ENCODE peak calls at places on chromosomes 13 and 19, in five cellular contexts. E is K562, R is HCT116, W is GM12878, I is HepG2. Q is an unnamed sample.

GRCh38 chr19:47230122-47230920 is 678 bp downstream of the BBC3 start:
- DNase-seq in E (peak), R (no peak), W (no peak), I (peak), Q (peak)

GRCh38 chr19:42601811-42602443 is 7.2 kb upstream of the CEACAM8 start:
- DNase-seq in E (peak), R (no peak), W (no peak), I (peak), Q (no peak)

GRCh38 chr13:70173236-70173959 is 65.1 kb upstream of the KLHL1 start:
- DNase-seq in E (no peak), R (no peak), W (no peak), I (no peak), Q (no peak)

GRCh38 chr19:46495789-46496099 is at the start of gene PNMA8B:
- DNase-seq in E (peak), R (no peak), W (no peak), I (no peak), Q (peak)

GRCh38 chr19:40523322-40524047 is 53.2 kb upstream of the SHKBP1 start:
- DNase-seq in E (peak), R (peak), W (no peak), I (peak), Q (peak)

GRCh38 chr19:6761053-6761676 is 6.1 kb downstream of the SH2D3A start:
- DNase-seq in E (peak), R (no peak), W (no peak), I (peak), Q (no peak)

GRCh38 chr19:1833540-1833939 is 14.7 kb downstream of the REXO1 start:
- DNase-seq in E (no peak), R (no peak), W (no peak), I (no peak), Q (no peak)

GRCh38 chr13:42078113-42078769 is 29.8 kb downstream of the DGKH start:
- DNase-seq in E (no peak), R (no peak), W (no peak), I (peak), Q (no peak)

GRCh38 chr13:52995946-52996345 is 32.7 kb upstream of the OLFM4 start:
- DNase-seq in E (no peak), R (no peak), W (no peak), I (no peak), Q (no peak)

GRCh38 chr19:8617984-8618383 is 7.5 kb upstream of the ADAMTS10 start:
- DNase-seq in E (no peak), R (no peak), W (no peak), I (no peak), Q (no peak)

GRCh38 chr13:50319603-50320296 is 304.5 kb downstream of the KCNRG start:
- DNase-seq in E (peak), R (no peak), W (no peak), I (peak), Q (no peak)

GRCh38 chr19:40465025-40465780 is at the start of gene BLVRB:
- DNase-seq in E (no peak), R (no peak), W (no peak), I (peak), Q (no peak)

GRCh38 chr19:2805991-2806649 is 13.5 kb upstream of the ZNF554 start:
- DNase-seq in E (no peak), R (no peak), W (no peak), I (no peak), Q (no peak)

GRCh38 chr19:48659768-48660167 is 13.0 kb downstream of the NTN5 start:
- DNase-seq in E (peak), R (no peak), W (no peak), I (no peak), Q (no peak)

GRCh38 chr13:58852076-58852475 is 1220.5 kb downstream of the PCDH17 start:
- DNase-seq in E (no peak), R (no peak), W (no peak), I (no peak), Q (no peak)

GRCh38 chr13:112205990-112206389 is 139.0 kb downstream of the SOX1 start:
- DNase-seq in E (no peak), R (no peak), W (no peak), I (no peak), Q (no peak)

GRCh38 chr19:13839193-13839937 is 37.6 kb upstream of the NANOS3 start:
- DNase-seq in E (peak), R (no peak), W (peak), I (no peak), Q (peak)

GRCh38 chr19:46225558-46226004 is 4.0 kb upstream of the IGFL1 start:
- DNase-seq in E (no peak), R (no peak), W (no peak), I (no peak), Q (no peak)

GRCh38 chr13:106532111-106532929 is 3.1 kb downstream of the EFNB2 start:
- DNase-seq in E (no peak), R (no peak), W (no peak), I (no peak), Q (no peak)

GRCh38 chr19:10691883-10692282 is 9.4 kb upstream of the QTRT1 start:
- DNase-seq in E (no peak), R (no peak), W (no peak), I (no peak), Q (no peak)
- TF ChIP-seq POLR2AphosphoS5 in E (peak), R (peak), W (no peak), I (no peak), Q (peak)

GRCh38 chr13:109939105-109939504 is 152.7 kb upstream of the IRS2 start:
- DNase-seq in E (no peak), R (no peak), W (no peak), I (no peak), Q (no peak)

GRCh38 chr13:109941221-109941620 is 154.8 kb upstream of the IRS2 start:
- DNase-seq in E (no peak), R (no peak), W (no peak), I (no peak), Q (no peak)

GRCh38 chr13:109940637-109941036 is 154.3 kb upstream of the IRS2 start:
- DNase-seq in E (no peak), R (no peak), W (no peak), I (no peak), Q (no peak)

GRCh38 chr13:109939838-109940237 is 153.5 kb upstream of the IRS2 start:
- DNase-seq in E (no peak), R (no peak), W (no peak), I (no peak), Q (no peak)

DNA sequence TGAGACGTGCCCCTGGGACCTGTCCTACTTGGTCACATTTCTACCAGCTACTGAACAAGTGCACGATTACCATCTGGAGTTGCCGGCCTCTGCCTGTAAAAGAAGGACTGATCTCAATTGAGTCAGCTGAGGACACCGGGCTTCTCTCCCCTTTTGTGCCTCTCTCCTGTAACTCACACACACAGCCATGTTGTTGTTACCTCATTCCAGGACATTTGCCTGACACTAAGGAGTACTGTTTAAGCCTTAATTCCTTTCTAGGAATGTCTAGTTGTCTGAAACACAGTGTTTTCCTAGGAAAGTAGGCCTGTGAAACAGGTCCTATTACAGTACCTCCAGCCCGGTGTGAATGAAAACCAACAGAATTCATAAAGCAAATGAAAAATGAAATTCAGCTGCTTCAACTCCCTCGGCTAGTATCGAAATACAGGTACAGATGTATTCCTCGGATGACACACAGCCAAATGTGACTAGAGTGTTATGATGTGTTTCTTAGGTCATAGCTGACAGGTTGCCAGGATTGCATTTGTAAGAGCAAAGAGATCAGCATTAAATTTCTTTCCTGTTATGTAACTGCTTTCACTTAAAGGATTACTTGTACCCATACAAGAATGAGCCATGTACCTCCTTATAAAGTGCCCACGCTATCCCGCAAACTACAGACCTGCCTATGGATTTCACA is 152.0 kb upstream of the IRS2 start:
- DNase-seq in E (no peak), R (no peak), W (no peak), I (no peak), Q (no peak)
- TF ChIP-seq ATF3 in E (no peak), R (no peak), W (no peak), I (no peak), Q (no peak)

GRCh38 chr19:28619842-28620429 is 593.0 kb downstream of the UQCRFS1 start:
- DNase-seq in E (no peak), R (no peak), W (no peak), I (no peak), Q (no peak)
- H2AFZ ChIP-seq in E (no peak), R (no peak), W (no peak), I (no peak), Q (no peak)

DNA sequence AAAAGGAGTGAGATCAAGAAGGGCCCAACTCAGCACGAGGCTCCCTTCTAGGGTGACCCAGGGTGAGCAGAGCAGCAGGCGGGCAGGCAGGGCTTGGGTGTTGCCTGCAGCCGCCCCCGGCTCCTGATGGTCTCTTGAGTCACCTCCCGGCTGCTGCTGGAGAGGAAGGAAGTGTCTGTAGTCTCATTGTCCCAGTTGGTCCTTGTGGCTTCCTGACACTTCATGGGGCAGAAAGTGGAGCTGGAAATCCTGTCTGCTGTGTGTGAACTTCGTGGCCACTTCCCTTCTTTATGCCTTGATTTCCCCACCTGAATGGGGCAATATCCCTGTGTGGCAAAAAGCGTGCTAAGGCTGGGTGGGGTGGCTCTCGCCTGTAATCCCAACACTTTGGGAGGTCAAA is 2.5 kb downstream of the MAP1S start:
- DNase-seq in E (no peak), R (no peak), W (no peak), I (no peak), Q (no peak)
- TF ChIP-seq POLR2AphosphoS5 in E (no peak), R (no peak), W (no peak), I (no peak), Q (no peak)